ENCODE peak calls at places on chromosome X, in four cellular contexts. N is A549, H is HepG2, C is GM12878. B is an unnamed sample.

GRCh38 chrX:36986231-36986630 is 21.9 kb upstream of the FAM47C start:
- DNase-seq in N (no peak), H (no peak), C (no peak), B (peak)

GRCh38 chrX:1316527-1316926 is 20.1 kb upstream of the IL3RA start:
- DNase-seq in N (no peak), H (no peak), C (no peak), B (no peak)

GRCh38 chrX:85109235-85109634 is 105.6 kb downstream of the APOOL start:
- DNase-seq in N (peak), H (peak), C (no peak), B (peak)

GRCh38 chrX:77793950-77794349 is 7.9 kb upstream of the ATRX start:
- DNase-seq in N (no peak), H (no peak), C (no peak), B (no peak)

GRCh38 chrX:65697173-65697572 is 29.7 kb downstream of the MSN start:
- DNase-seq in N (no peak), H (no peak), C (no peak), B (no peak)

GRCh38 chrX:109890910-109891502 is 111.9 kb upstream of the TMEM164 start:
- DNase-seq in N (peak), H (peak), C (no peak), B (peak)

GRCh38 chrX:152640039-152640818 is 2.5 kb downstream of the GABRQ start:
- DNase-seq in N (peak), H (no peak), C (no peak), B (no peak)

GRCh38 chrX:49172280-49172780 is 632 bp downstream of the PLP2 start:
- DNase-seq in N (no peak), H (no peak), C (no peak), B (peak)

GRCh38 chrX:68440940-68441339 is 7.6 kb upstream of the OPHN1 start:
- DNase-seq in N (no peak), H (peak), C (no peak), B (peak)

GRCh38 chrX:47958943-47959342 is 44.8 kb downstream of the ZNF182 start:
- DNase-seq in N (no peak), H (peak), C (no peak), B (peak)

GRCh38 chrX:19785647-19786046 is 101.8 kb downstream of the SH3KBP1 start:
- DNase-seq in N (no peak), H (no peak), C (no peak), B (no peak)

GRCh38 chrX:109714340-109714958 is 18.6 kb downstream of the ACSL4 start:
- DNase-seq in N (no peak), H (no peak), C (no peak), B (no peak)

GRCh38 chrX:70132244-70132643 is 1.0 kb upstream of the IGBP1 start:
- DNase-seq in N (no peak), H (no peak), C (no peak), B (no peak)

GRCh38 chrX:85992811-85993229 is 54.5 kb downstream of the CHM start:
- DNase-seq in N (no peak), H (peak), C (no peak), B (no peak)

GRCh38 chrX:71195959-71196727 is 26.9 kb upstream of the GJB1 start:
- DNase-seq in N (no peak), H (no peak), C (no peak), B (no peak)

GRCh38 chrX:9789555-9789954 is 3.3 kb downstream of the SHROOM2 start:
- DNase-seq in N (no peak), H (no peak), C (no peak), B (no peak)

GRCh38 chrX:149630681-149631292 is 805 bp downstream of the TMEM185A start:
- DNase-seq in N (peak), H (peak), C (no peak), B (peak)

GRCh38 chrX:153925739-153926593 is at the start of gene ARHGAP4:
- DNase-seq in N (no peak), H (no peak), C (no peak), B (no peak)

GRCh38 chrX:49192722-49193328 is 6.7 kb upstream of the PRICKLE3 start:
- DNase-seq in N (no peak), H (no peak), C (no peak), B (no peak)

GRCh38 chrX:3592184-3592583 is 121.3 kb downstream of the PRKX start:
- DNase-seq in N (no peak), H (no peak), C (no peak), B (no peak)

DNA sequence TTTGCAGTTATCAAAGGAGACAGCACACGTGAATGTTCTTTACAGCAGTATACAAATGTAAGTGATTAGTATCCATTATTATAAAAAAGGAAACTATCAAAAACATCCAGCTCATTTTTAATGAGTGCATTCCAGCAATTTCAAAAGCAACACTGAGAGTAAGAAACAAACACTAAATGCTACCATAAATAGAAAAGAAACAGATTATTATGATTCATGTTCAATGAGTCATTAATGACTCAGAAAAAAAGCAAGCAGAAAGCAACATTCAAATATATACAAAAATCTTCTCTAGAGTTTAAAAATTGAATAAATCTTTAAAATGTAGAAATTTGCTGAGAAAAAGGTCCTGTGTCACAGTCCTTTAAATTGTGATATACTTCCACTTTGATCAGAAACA is 346.5 kb upstream of the FMR1 start:
- DNase-seq in N (no peak), H (no peak), C (no peak), B (no peak)
- TF ChIP-seq PBX3 in N (no peak), H (no peak), C (no peak), B (no peak)

GRCh38 chrX:99939883-99940232 is 470.2 kb downstream of the PCDH19 start:
- DNase-seq in N (no peak), H (no peak), C (no peak), B (no peak)
- TF ChIP-seq PBX3 in N (no peak), H (no peak), C (no peak), B (no peak)

GRCh38 chrX:18424482-18425198 is 768 bp upstream of the CDKL5 start:
- DNase-seq in N (peak), H (no peak), C (no peak), B (peak)
- TF ChIP-seq PBX3 in N (no peak), H (no peak), C (no peak), B (no peak)

GRCh38 chrX:74297766-74298165 is 6.2 kb upstream of the ZCCHC13 start:
- DNase-seq in N (no peak), H (no peak), C (no peak), B (no peak)
- TF ChIP-seq PBX3 in N (no peak), H (no peak), C (no peak), B (no peak)

GRCh38 chrX:43880439-43880838 is 1.8 kb downstream of the MAOB start:
- DNase-seq in N (no peak), H (no peak), C (no peak), B (no peak)

GRCh38 chrX:43885617-43886016 is 3.4 kb upstream of the MAOB start:
- DNase-seq in N (no peak), H (no peak), C (no peak), B (no peak)

GRCh38 chrX:43881410-43882293 is 598 bp downstream of the MAOB start:
- DNase-seq in N (no peak), H (peak), C (no peak), B (peak)

GRCh38 chrX:43878902-43879526 is 3.2 kb downstream of the MAOB start:
- DNase-seq in N (no peak), H (no peak), C (no peak), B (no peak)

DNA sequence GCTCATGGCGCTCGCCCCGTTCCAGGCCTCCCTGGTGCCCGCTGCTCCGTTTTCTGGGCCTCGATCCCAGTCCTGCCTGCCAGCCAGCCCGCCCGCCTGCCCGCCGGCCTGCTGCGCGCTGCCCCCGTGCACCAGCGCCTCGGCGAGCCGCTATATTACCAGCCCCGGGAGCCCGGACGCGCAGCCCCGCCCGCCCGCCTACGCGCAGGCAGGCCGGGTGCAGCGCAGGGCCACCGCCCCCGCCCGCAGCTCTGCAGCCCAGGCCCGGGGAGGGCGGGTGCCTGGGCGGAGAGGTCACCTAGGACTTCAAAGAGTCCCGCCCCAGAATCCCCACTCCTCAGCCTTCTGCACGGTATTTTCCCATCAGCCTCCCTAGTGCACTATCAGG is at the start of gene MAOB:
- DNase-seq in N (no peak), H (peak), C (no peak), B (peak)
- TF ChIP-seq PBX3 in N (no peak), H (no peak), C (no peak), B (no peak)

DNA sequence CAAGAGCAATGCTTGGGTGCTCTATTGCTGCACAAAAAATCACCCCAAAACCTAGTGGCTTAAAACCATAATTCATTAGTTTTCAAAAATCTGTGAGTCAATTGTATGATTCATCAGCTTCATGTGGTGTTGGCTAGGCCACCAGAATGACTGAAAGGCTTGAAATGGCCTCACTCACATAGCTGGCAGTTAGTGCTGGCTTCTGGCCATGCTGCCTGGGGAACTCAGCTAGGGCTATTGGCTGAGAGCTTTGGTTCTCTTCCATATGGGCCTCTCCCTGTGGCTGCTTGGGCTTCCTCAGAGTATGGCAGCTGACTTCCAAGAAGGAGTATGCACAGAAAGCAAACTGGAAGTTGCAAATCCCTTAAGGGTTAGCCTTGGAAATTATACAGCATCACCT is 3.1 kb upstream of the MTMR1 start:
- DNase-seq in N (no peak), H (no peak), C (no peak), B (no peak)
- TF ChIP-seq PBX3 in N (no peak), H (no peak), C (no peak), B (peak)

DNA sequence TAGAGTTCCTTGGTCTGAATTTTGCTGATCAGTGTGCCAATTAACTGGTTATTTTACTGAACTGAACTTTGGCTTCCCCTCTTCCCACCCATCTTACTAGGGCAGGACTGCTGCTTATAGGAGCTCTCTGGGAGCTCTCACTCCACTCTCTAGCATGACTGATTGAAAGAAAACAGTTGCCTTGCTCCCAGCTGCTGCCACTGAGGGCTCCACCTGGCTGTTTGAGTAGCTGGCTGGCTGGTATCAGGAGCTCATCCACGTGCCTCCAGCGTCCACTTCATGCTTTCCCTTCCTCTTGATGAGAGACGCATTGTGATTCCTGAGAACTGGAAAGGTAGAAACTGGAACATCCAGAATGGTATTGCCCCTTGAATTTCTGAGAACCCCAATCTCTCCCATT is 73.0 kb upstream of the KLHL13 start:
- DNase-seq in N (no peak), H (no peak), C (no peak), B (peak)
- TF ChIP-seq PBX3 in N (no peak), H (no peak), C (no peak), B (no peak)

DNA sequence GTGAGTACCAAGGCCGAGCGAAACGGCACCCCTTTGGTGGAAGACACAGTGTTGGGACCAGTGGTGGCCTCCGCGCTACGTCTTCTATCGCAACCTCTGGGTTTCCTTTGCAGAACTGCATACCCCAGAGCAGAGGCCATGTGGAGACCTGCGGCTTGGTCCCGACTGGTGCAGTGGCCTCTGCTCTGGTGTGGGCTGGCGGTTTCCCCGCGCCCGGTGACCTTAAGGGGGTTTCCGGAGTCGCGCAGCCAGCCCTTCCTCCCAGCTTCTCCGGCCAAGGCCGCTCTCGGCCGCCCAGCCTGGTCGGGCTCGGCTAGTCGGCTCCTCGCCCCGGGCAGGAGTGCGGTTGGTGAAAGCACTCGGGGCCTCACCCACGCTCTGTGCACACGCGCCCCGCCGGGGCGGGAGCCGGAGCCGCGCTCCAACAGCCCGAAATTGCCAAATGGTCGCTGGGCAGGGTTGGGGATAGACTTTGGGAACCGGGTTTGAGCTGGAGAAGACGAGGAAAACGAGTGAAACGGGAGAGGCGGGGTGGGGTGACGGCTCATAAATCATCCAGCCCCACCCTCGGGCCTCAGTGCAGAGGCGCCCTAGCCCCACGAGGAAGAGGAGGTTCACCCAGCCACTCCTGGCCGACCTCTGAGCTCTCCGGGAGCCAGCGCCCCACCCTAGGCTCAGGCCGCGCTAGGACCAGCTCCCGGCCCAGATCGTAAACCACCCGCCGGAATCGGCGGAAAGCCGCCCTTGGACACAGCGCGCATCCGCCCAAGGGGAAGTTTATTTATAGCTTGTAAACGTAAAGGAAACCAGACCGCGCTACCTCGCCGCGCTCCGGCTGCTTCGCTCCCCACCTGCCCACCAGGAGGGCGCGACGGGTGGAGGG is 84.7 kb downstream of the BCOR start:
- DNase-seq in N (peak), H (peak), C (no peak), B (no peak)
- TF ChIP-seq PBX3 in N (no peak), H (no peak), C (no peak), B (no peak)

B was measured in SK-N-SH.